ENCODE peak calls at places on chromosomes 5 and 9, in ten cellular contexts. One of them, this sample, is unnamed.

GRCh38 chr9:93357649-93358048 is 93.8 kb upstream of the FAM120A start:
- DNase-seq in lower leg skin: no peak
- DNase-seq in spleen: no peak
- DNase-seq in Peyer's patch: no peak
- DNase-seq in IMR-90: no peak
- DNase-seq in heart left ventricle: no peak
- DNase-seq in uterus: no peak
- DNase-seq in A549: no peak
- DNase-seq in NB4: peak
- DNase-seq in endothelial cell of umbilical vein: no peak
- DNase-seq in this sample: no peak

GRCh38 chr5:97425511-97425910 is 242.5 kb upstream of the RIOK2 start:
- DNase-seq in spleen: peak
- DNase-seq in A549: no peak
- DNase-seq in lower leg skin: no peak
- DNase-seq in uterus: no peak
- DNase-seq in NB4: peak
- DNase-seq in Peyer's patch: no peak
- DNase-seq in endothelial cell of umbilical vein: peak
- DNase-seq in IMR-90: peak
- DNase-seq in heart left ventricle: no peak
- DNase-seq in this sample: peak

GRCh38 chr9:78320030-78320693 is 23.2 kb downstream of the PSAT1 start:
- DNase-seq in IMR-90: no peak
- DNase-seq in Peyer's patch: no peak
- DNase-seq in lower leg skin: peak
- DNase-seq in uterus: no peak
- DNase-seq in A549: no peak
- DNase-seq in endothelial cell of umbilical vein: no peak
- DNase-seq in heart left ventricle: no peak
- DNase-seq in spleen: no peak
- DNase-seq in NB4: no peak
- DNase-seq in this sample: no peak

GRCh38 chr5:135830384-135831275 is 3.8 kb upstream of the SLC25A48 start:
- DNase-seq in IMR-90: no peak
- DNase-seq in endothelial cell of umbilical vein: no peak
- DNase-seq in uterus: no peak
- DNase-seq in spleen: no peak
- DNase-seq in lower leg skin: no peak
- DNase-seq in A549: no peak
- DNase-seq in NB4: no peak
- DNase-seq in Peyer's patch: no peak
- DNase-seq in heart left ventricle: no peak
- DNase-seq in this sample: no peak

GRCh38 chr5:159704160-159704559 is 212.1 kb upstream of the ADRA1B start:
- DNase-seq in spleen: no peak
- DNase-seq in A549: no peak
- DNase-seq in heart left ventricle: no peak
- DNase-seq in IMR-90: peak
- DNase-seq in lower leg skin: no peak
- DNase-seq in uterus: no peak
- DNase-seq in Peyer's patch: no peak
- DNase-seq in NB4: no peak
- DNase-seq in endothelial cell of umbilical vein: no peak
- DNase-seq in this sample: no peak

GRCh38 chr9:104993291-104993963 is 65.5 kb upstream of the ABCA1 start:
- DNase-seq in NB4: peak
- DNase-seq in heart left ventricle: peak
- DNase-seq in lower leg skin: peak
- DNase-seq in uterus: peak
- DNase-seq in endothelial cell of umbilical vein: peak
- DNase-seq in IMR-90: peak
- DNase-seq in Peyer's patch: peak
- DNase-seq in A549: no peak
- DNase-seq in spleen: peak
- DNase-seq in this sample: peak

GRCh38 chr5:170168797-170169196 is 63.1 kb downstream of the FOXI1 start:
- DNase-seq in NB4: no peak
- DNase-seq in uterus: no peak
- DNase-seq in Peyer's patch: no peak
- DNase-seq in heart left ventricle: no peak
- DNase-seq in spleen: no peak
- DNase-seq in lower leg skin: no peak
- DNase-seq in A549: no peak
- DNase-seq in IMR-90: no peak
- DNase-seq in endothelial cell of umbilical vein: no peak
- DNase-seq in this sample: no peak

GRCh38 chr9:7135735-7136134 is 378.0 kb downstream of the KDM4C start:
- DNase-seq in lower leg skin: no peak
- DNase-seq in endothelial cell of umbilical vein: no peak
- DNase-seq in NB4: no peak
- DNase-seq in IMR-90: no peak
- DNase-seq in spleen: no peak
- DNase-seq in A549: no peak
- DNase-seq in Peyer's patch: no peak
- DNase-seq in heart left ventricle: no peak
- DNase-seq in uterus: no peak
- DNase-seq in this sample: no peak

GRCh38 chr9:129570450-129571297 is 50.2 kb downstream of the C9orf50 start:
- DNase-seq in heart left ventricle: peak
- DNase-seq in A549: peak
- DNase-seq in Peyer's patch: peak
- DNase-seq in endothelial cell of umbilical vein: no peak
- DNase-seq in IMR-90: peak
- DNase-seq in uterus: peak
- DNase-seq in spleen: no peak
- DNase-seq in NB4: peak
- DNase-seq in lower leg skin: peak
- DNase-seq in this sample: peak

GRCh38 chr9:129568560-129569505 is 52.1 kb downstream of the C9orf50 start:
- DNase-seq in IMR-90: no peak
- DNase-seq in A549: peak
- DNase-seq in NB4: peak
- DNase-seq in lower leg skin: no peak
- DNase-seq in heart left ventricle: peak
- DNase-seq in Peyer's patch: peak
- DNase-seq in spleen: no peak
- DNase-seq in endothelial cell of umbilical vein: no peak
- DNase-seq in uterus: peak
- DNase-seq in this sample: no peak

GRCh38 chr9:129567842-129568559 is 52.9 kb downstream of the C9orf50 start:
- DNase-seq in spleen: no peak
- DNase-seq in IMR-90: peak
- DNase-seq in Peyer's patch: no peak
- DNase-seq in A549: peak
- DNase-seq in uterus: no peak
- DNase-seq in endothelial cell of umbilical vein: peak
- DNase-seq in NB4: peak
- DNase-seq in lower leg skin: no peak
- DNase-seq in heart left ventricle: peak
- DNase-seq in this sample: no peak

GRCh38 chr9:129571298-129572051 is 49.4 kb downstream of the C9orf50 start:
- DNase-seq in endothelial cell of umbilical vein: no peak
- DNase-seq in IMR-90: no peak
- DNase-seq in A549: no peak
- DNase-seq in Peyer's patch: no peak
- DNase-seq in spleen: no peak
- DNase-seq in heart left ventricle: no peak
- DNase-seq in uterus: no peak
- DNase-seq in lower leg skin: no peak
- DNase-seq in NB4: no peak
- DNase-seq in this sample: no peak

GRCh38 chr9:129569506-129570449 is 51.1 kb downstream of the C9orf50 start:
- DNase-seq in heart left ventricle: no peak
- DNase-seq in endothelial cell of umbilical vein: peak
- DNase-seq in NB4: peak
- DNase-seq in IMR-90: peak
- DNase-seq in uterus: no peak
- DNase-seq in Peyer's patch: peak
- DNase-seq in A549: peak
- DNase-seq in spleen: no peak
- DNase-seq in lower leg skin: no peak
- DNase-seq in this sample: peak
- TF ChIP-seq POLR2A in heart left ventricle: no peak
- TF ChIP-seq POLR2A in endothelial cell of umbilical vein: no peak
- TF ChIP-seq POLR2A in NB4: no peak
- TF ChIP-seq POLR2A in IMR-90: no peak
- TF ChIP-seq POLR2A in uterus: no peak
- TF ChIP-seq POLR2A in Peyer's patch: no peak
- TF ChIP-seq POLR2A in A549: peak
- TF ChIP-seq POLR2A in spleen: no peak
- TF ChIP-seq POLR2A in lower leg skin: no peak
- TF ChIP-seq POLR2A in this sample: no peak

GRCh38 chr5:34835664-34836063 is 3.3 kb upstream of the TTC23L start:
- DNase-seq in Peyer's patch: no peak
- DNase-seq in endothelial cell of umbilical vein: no peak
- DNase-seq in IMR-90: no peak
- DNase-seq in spleen: no peak
- DNase-seq in heart left ventricle: no peak
- DNase-seq in A549: no peak
- DNase-seq in uterus: no peak
- DNase-seq in lower leg skin: no peak
- DNase-seq in NB4: no peak
- DNase-seq in this sample: no peak

GRCh38 chr5:34834794-34835089 is 4.2 kb upstream of the TTC23L start:
- DNase-seq in IMR-90: no peak
- DNase-seq in A549: no peak
- DNase-seq in uterus: no peak
- DNase-seq in Peyer's patch: no peak
- DNase-seq in NB4: no peak
- DNase-seq in heart left ventricle: no peak
- DNase-seq in endothelial cell of umbilical vein: no peak
- DNase-seq in lower leg skin: no peak
- DNase-seq in spleen: no peak
- DNase-seq in this sample: no peak

GRCh38 chr5:34842554-34842953 is 3.6 kb downstream of the TTC23L start:
- DNase-seq in heart left ventricle: no peak
- DNase-seq in lower leg skin: no peak
- DNase-seq in endothelial cell of umbilical vein: no peak
- DNase-seq in uterus: no peak
- DNase-seq in Peyer's patch: no peak
- DNase-seq in spleen: no peak
- DNase-seq in NB4: no peak
- DNase-seq in A549: no peak
- DNase-seq in IMR-90: no peak
- DNase-seq in this sample: no peak

GRCh38 chr5:34841816-34842215 is 2.9 kb downstream of the TTC23L start:
- DNase-seq in IMR-90: no peak
- DNase-seq in endothelial cell of umbilical vein: no peak
- DNase-seq in A549: no peak
- DNase-seq in spleen: no peak
- DNase-seq in Peyer's patch: no peak
- DNase-seq in lower leg skin: no peak
- DNase-seq in uterus: no peak
- DNase-seq in heart left ventricle: no peak
- DNase-seq in NB4: no peak
- DNase-seq in this sample: no peak

GRCh38 chr5:34838785-34839714 is at the start of gene TTC23L:
- DNase-seq in IMR-90: peak
- DNase-seq in uterus: peak
- DNase-seq in A549: peak
- DNase-seq in lower leg skin: peak
- DNase-seq in Peyer's patch: peak
- DNase-seq in heart left ventricle: peak
- DNase-seq in endothelial cell of umbilical vein: peak
- DNase-seq in spleen: peak
- DNase-seq in NB4: peak
- DNase-seq in this sample: peak
- TF ChIP-seq POLR2A in IMR-90: no peak
- TF ChIP-seq POLR2A in uterus: peak
- TF ChIP-seq POLR2A in A549: peak
- TF ChIP-seq POLR2A in lower leg skin: no peak
- TF ChIP-seq POLR2A in Peyer's patch: peak
- TF ChIP-seq POLR2A in heart left ventricle: peak
- TF ChIP-seq POLR2A in endothelial cell of umbilical vein: no peak
- TF ChIP-seq POLR2A in spleen: no peak
- TF ChIP-seq POLR2A in NB4: no peak
- TF ChIP-seq POLR2A in this sample: peak

DNA sequence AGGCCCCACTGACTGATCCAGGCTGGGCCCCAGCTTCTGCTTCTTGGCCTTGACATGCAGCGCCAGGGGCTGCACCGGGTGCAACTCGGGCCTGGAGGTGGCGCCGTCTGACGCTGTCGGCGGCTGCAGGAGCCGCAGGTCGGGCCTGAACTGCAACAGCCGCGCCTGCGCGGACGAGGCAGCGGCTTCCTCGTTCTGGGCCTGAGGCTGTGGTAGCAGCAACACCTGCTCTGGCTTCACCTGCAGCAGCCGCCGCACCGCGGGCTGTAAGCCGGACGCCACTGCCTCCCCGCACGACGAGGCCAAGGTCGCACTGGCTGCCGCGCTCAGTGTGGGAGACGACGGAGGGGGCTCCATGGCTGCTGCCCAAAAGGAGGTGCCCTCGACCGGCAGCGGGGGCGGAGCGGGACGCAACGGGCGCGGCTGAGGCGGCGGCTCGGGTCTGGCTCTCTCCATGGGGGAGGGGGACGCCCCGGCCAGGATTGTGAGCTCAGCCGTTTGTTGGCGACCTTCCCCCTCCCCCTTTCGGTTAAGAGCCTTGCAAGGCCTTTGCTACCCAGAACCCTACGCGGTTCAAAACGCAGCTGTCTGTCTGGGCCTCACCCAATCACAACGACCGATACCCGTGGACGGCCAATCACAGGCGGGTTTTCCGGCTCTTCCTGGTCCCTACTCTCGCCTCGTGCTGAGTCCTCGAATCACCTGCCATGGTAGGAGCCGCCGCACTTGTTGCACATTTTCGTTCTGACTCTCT is 438 bp downstream of the SOX30 start:
- DNase-seq in uterus: peak
- DNase-seq in Peyer's patch: peak
- DNase-seq in lower leg skin: peak
- DNase-seq in IMR-90: no peak
- DNase-seq in endothelial cell of umbilical vein: peak
- DNase-seq in A549: no peak
- DNase-seq in heart left ventricle: peak
- DNase-seq in spleen: peak
- DNase-seq in NB4: no peak
- DNase-seq in this sample: peak
- TF ChIP-seq POLR2A in uterus: no peak
- TF ChIP-seq POLR2A in Peyer's patch: peak
- TF ChIP-seq POLR2A in lower leg skin: no peak
- TF ChIP-seq POLR2A in IMR-90: no peak
- TF ChIP-seq POLR2A in endothelial cell of umbilical vein: no peak
- TF ChIP-seq POLR2A in A549: no peak
- TF ChIP-seq POLR2A in heart left ventricle: no peak
- TF ChIP-seq POLR2A in spleen: no peak
- TF ChIP-seq POLR2A in NB4: no peak
- TF ChIP-seq POLR2A in this sample: no peak

GRCh38 chr9:126515873-126516505 is 97.7 kb upstream of the LMX1B start:
- DNase-seq in NB4: no peak
- DNase-seq in spleen: peak
- DNase-seq in IMR-90: no peak
- DNase-seq in endothelial cell of umbilical vein: no peak
- DNase-seq in Peyer's patch: no peak
- DNase-seq in lower leg skin: no peak
- DNase-seq in uterus: no peak
- DNase-seq in heart left ventricle: no peak
- DNase-seq in A549: no peak
- DNase-seq in this sample: no peak

GRCh38 chr9:126516561-126516935 is 97.2 kb upstream of the LMX1B start:
- DNase-seq in spleen: no peak
- DNase-seq in heart left ventricle: no peak
- DNase-seq in lower leg skin: no peak
- DNase-seq in endothelial cell of umbilical vein: no peak
- DNase-seq in A549: no peak
- DNase-seq in uterus: no peak
- DNase-seq in Peyer's patch: no peak
- DNase-seq in NB4: no peak
- DNase-seq in IMR-90: no peak
- DNase-seq in this sample: no peak

GRCh38 chr9:126518763-126519162 is 95.0 kb upstream of the LMX1B start:
- DNase-seq in uterus: no peak
- DNase-seq in NB4: no peak
- DNase-seq in IMR-90: no peak
- DNase-seq in Peyer's patch: no peak
- DNase-seq in A549: no peak
- DNase-seq in heart left ventricle: no peak
- DNase-seq in lower leg skin: no peak
- DNase-seq in spleen: no peak
- DNase-seq in endothelial cell of umbilical vein: no peak
- DNase-seq in this sample: no peak

GRCh38 chr9:126517751-126518261 is 95.9 kb upstream of the LMX1B start:
- DNase-seq in uterus: no peak
- DNase-seq in heart left ventricle: no peak
- DNase-seq in Peyer's patch: no peak
- DNase-seq in endothelial cell of umbilical vein: no peak
- DNase-seq in A549: no peak
- DNase-seq in NB4: no peak
- DNase-seq in spleen: peak
- DNase-seq in IMR-90: no peak
- DNase-seq in lower leg skin: no peak
- DNase-seq in this sample: no peak

DNA sequence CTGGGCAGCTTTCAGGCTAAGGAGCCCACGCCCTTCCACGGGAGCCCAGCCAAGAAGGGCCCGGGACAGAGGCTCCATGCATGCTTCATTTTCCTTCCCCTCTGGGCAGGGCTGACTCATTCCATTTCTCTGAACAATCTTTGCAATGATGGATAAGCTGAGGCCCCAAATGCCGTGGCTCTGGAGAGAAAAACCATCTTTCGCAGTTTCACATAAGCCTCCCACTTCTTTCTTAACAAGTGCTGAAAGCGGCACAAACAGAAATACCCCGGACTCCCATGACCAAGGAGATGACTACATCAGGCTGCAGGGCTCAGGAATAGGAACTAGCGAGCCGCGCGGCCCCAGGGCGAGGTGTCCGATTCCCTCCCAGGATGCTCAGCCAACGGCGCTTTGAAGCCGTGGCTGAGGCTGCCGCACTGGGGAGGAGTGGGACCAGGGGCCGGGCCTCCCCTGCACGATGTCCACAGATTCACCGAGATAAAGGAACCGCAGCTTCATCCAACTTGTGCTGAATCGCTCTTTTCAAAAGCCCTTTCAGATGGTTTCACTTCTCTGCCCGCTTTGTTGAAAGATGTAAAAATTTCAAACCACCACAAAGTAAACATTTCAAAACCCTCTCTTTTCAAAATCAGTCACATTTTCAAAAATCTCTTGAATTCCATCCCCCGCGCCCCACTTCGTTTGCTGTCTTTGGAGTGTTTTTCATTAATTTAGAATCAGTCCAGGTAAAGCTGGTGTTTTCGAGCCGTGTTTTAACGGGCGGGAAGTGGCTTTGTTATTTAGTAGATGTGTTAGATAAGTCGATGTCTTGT is 96.6 kb upstream of the LMX1B start:
- DNase-seq in A549: peak
- DNase-seq in Peyer's patch: peak
- DNase-seq in NB4: peak
- DNase-seq in spleen: peak
- DNase-seq in endothelial cell of umbilical vein: peak
- DNase-seq in heart left ventricle: peak
- DNase-seq in lower leg skin: peak
- DNase-seq in uterus: no peak
- DNase-seq in IMR-90: peak
- DNase-seq in this sample: no peak
- TF ChIP-seq POLR2A in A549: no peak
- TF ChIP-seq POLR2A in Peyer's patch: no peak
- TF ChIP-seq POLR2A in NB4: no peak
- TF ChIP-seq POLR2A in spleen: no peak
- TF ChIP-seq POLR2A in endothelial cell of umbilical vein: no peak
- TF ChIP-seq POLR2A in heart left ventricle: no peak
- TF ChIP-seq POLR2A in lower leg skin: no peak
- TF ChIP-seq POLR2A in uterus: no peak
- TF ChIP-seq POLR2A in IMR-90: no peak
- TF ChIP-seq POLR2A in this sample: no peak